ENCODE peak calls at places on chromosomes 12 and 14, in eight cellular contexts. F is lower lobe of right lung, R is fibroblast of the aortic adventitia, G is heart right ventricle, J is astrocyte of the spinal cord, N is tibial nerve, I is Peyer's patch, L is stomach. U is an unnamed sample.

GRCh38 chr12:52044284-52044983 is 6.8 kb upstream of the NR4A1 start:
- DNase-seq in J (peak), L (peak), G (peak), F (peak), N (peak), R (peak), I (no peak), U (no peak)

GRCh38 chr12:65155784-65156183 is 13.6 kb upstream of the LEMD3 start:
- DNase-seq in G (no peak), L (no peak), N (no peak), I (no peak), R (no peak), J (no peak), F (no peak), U (no peak)

GRCh38 chr14:90617942-90618341 is 198.3 kb downstream of the TTC7B start:
- DNase-seq in F (no peak), I (no peak), J (no peak), R (no peak), N (no peak), L (no peak), G (no peak), U (no peak)

GRCh38 chr12:117060236-117060926 is 38.8 kb downstream of the TESC start:
- DNase-seq in N (no peak), R (no peak), G (no peak), F (no peak), J (no peak), L (no peak), I (no peak), U (peak)

GRCh38 chr12:82426586-82426985 is 68.3 kb downstream of the METTL25 start:
- DNase-seq in J (no peak), I (no peak), L (no peak), G (no peak), R (no peak), F (no peak), N (no peak), U (no peak)

GRCh38 chr12:64236549-64236948 is 14.5 kb upstream of the KICS2 start:
- DNase-seq in R (peak), L (no peak), J (peak), I (no peak), G (no peak), N (no peak), F (no peak), U (no peak)

GRCh38 chr12:123032736-123033391 is 52.4 kb downstream of the ARL6IP4 start:
- DNase-seq in N (no peak), R (no peak), L (no peak), F (no peak), I (no peak), J (no peak), G (no peak), U (no peak)

GRCh38 chr12:56931474-56931978 is 2.7 kb downstream of the SDR9C7 start:
- DNase-seq in F (no peak), G (no peak), J (peak), L (no peak), R (peak), N (no peak), I (no peak), U (peak)

GRCh38 chr12:116360579-116361403 is 83.3 kb upstream of the MED13L start:
- DNase-seq in G (no peak), R (no peak), F (no peak), I (peak), L (no peak), J (no peak), N (no peak), U (no peak)

GRCh38 chr14:63039800-63040380 is 5.4 kb downstream of the KCNH5 start:
- DNase-seq in L (no peak), J (peak), I (no peak), R (peak), N (no peak), G (no peak), F (no peak), U (no peak)

GRCh38 chr14:76780875-76781647 is 19.8 kb downstream of the VASH1 start:
- DNase-seq in G (peak), L (no peak), F (no peak), R (no peak), N (no peak), I (peak), J (no peak), U (no peak)

GRCh38 chr12:100799770-100800169 is 5.2 kb downstream of the ANO4 start:
- DNase-seq in R (no peak), G (no peak), N (no peak), L (no peak), I (no peak), F (no peak), J (no peak), U (no peak)

GRCh38 chr12:14310866-14311265 is 54.6 kb upstream of the ATF7IP start:
- DNase-seq in N (no peak), L (no peak), F (no peak), G (no peak), R (no peak), I (no peak), J (no peak), U (no peak)

GRCh38 chr12:53078425-53079225 is 565 bp downstream of the SPRYD3 start:
- DNase-seq in I (peak), G (no peak), J (no peak), L (peak), N (no peak), F (no peak), R (peak), U (no peak)

GRCh38 chr12:34033628-34034296 is 11.5 kb downstream of the ALG10 start:
- DNase-seq in F (no peak), J (peak), I (no peak), N (no peak), R (peak), L (no peak), G (no peak), U (no peak)

GRCh38 chr14:24283796-24284460 is 12.5 kb upstream of the RABGGTA start:
- DNase-seq in G (no peak), F (no peak), J (no peak), N (no peak), R (no peak), L (no peak), I (no peak), U (peak)

GRCh38 chr12:43221216-43221615 is 330.8 kb downstream of the ADAMTS20 start:
- DNase-seq in I (no peak), R (no peak), N (no peak), G (no peak), L (no peak), J (no peak), F (no peak), U (no peak)

GRCh38 chr14:23984891-23985607 is 3.7 kb upstream of the DHRS4L2 start:
- DNase-seq in I (no peak), R (peak), J (peak), G (no peak), L (peak), N (no peak), F (no peak), U (no peak)

GRCh38 chr14:92997343-92998061 is 74.6 kb downstream of the CHGA start:
- DNase-seq in J (no peak), L (no peak), G (no peak), N (no peak), I (no peak), R (no peak), F (no peak), U (no peak)

GRCh38 chr12:114668905-114669304 is 15.1 kb downstream of the TBX3 start:
- DNase-seq in G (no peak), L (no peak), R (no peak), J (peak), F (no peak), I (no peak), N (no peak), U (no peak)

GRCh38 chr14:44316647-44317432 is 190.2 kb downstream of the FSCB start:
- DNase-seq in F (no peak), L (no peak), N (no peak), G (no peak), R (peak), J (peak), I (no peak), U (no peak)

GRCh38 chr12:65189028-65189718 is 19.8 kb downstream of the LEMD3 start:
- DNase-seq in R (no peak), G (no peak), F (no peak), J (no peak), L (no peak), N (no peak), I (no peak), U (no peak)

GRCh38 chr12:69096669-69097364 is 142.6 kb upstream of the CPSF6 start:
- DNase-seq in F (no peak), N (no peak), R (peak), I (no peak), L (no peak), G (no peak), J (peak), U (no peak)

GRCh38 chr12:6646276-6647082 is 753 bp downstream of the ACRBP start:
- DNase-seq in L (no peak), I (no peak), N (no peak), F (no peak), J (no peak), G (no peak), R (no peak), U (no peak)

GRCh38 chr12:120842595-120842994 is 61.6 kb downstream of the SPPL3 start:
- DNase-seq in L (no peak), F (no peak), N (no peak), I (no peak), G (no peak), J (no peak), R (no peak), U (no peak)

GRCh38 chr12:74538491-74539258 is 1.0 kb downstream of the ATXN7L3B start:
- DNase-seq in L (no peak), F (no peak), I (peak), J (no peak), R (peak), N (no peak), G (no peak), U (no peak)

GRCh38 chr12:106133136-106134087 is 5.3 kb downstream of the NUAK1 start:
- DNase-seq in G (no peak), L (no peak), F (no peak), I (no peak), J (peak), R (no peak), N (no peak), U (no peak)
- H3K4me3 ChIP-seq in G (no peak), L (no peak), F (peak), I (no peak), J (no peak), R (no peak), N (no peak), U (no peak)

DNA sequence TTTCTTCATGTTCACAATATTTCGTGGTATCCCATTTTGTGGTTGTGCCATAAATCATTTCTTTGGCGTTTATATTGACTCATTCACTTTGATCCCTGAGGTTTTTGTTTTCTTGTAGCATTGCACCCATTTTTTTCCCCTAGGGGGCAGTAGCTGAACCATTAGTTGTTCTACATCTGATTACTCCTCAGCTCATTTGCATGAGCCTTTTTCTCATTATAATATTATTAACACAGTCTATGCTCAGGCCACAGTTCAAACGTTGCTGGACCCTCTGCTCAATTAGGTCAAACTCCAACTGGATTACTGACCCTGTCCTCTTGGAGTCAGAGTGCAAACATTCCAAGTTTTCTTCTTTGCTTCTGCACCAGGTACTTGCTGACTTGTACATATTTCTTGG is 475.4 kb upstream of the SEL1L start:
- DNase-seq in R (no peak), N (no peak), F (no peak), G (no peak), I (no peak), L (no peak), J (no peak), U (peak)
- TF ChIP-seq CTCF in R (no peak), N (peak), F (peak), G (no peak), I (no peak), L (no peak), J (no peak), U (peak)

GRCh38 chr14:94180655-94181271 is 6.6 kb downstream of the PPP4R4 start:
- DNase-seq in N (no peak), I (no peak), R (peak), J (peak), F (no peak), L (no peak), G (no peak), U (no peak)
- H3K4me3 ChIP-seq in N (no peak), I (peak), R (peak), J (no peak), F (peak), L (no peak), G (no peak), U (no peak)

GRCh38 chr14:69666112-69666511 is 54.7 kb downstream of the SUSD6 start:
- DNase-seq in R (peak), L (no peak), F (no peak), I (no peak), J (peak), N (no peak), G (no peak), U (no peak)
- TF ChIP-seq CTCF in R (no peak), L (no peak), F (no peak), I (no peak), J (no peak), N (no peak), G (no peak), U (no peak)

DNA sequence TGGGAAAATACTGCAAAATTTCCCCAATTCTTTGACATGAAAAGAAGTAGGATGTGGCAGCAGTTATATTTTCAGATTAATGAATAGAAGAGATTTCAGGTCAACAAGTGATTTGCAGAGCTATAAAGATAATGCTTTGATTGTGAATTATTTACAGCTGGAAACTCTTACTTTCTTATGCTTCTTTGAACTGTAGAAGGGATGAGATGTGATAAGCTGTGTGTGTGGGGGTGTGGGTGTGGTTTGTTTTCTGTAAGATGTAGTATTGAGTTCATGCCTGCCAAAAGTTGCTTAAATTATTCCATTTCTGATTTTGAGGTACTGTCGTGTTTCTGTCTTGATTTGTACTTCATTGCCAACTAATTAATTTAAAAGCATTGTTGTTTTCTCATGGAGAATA is 22.7 kb downstream of the AEBP2 start:
- DNase-seq in I (no peak), N (no peak), R (peak), F (no peak), G (no peak), J (no peak), L (no peak), U (no peak)
- H3K4me3 ChIP-seq in I (no peak), N (no peak), R (no peak), F (no peak), G (no peak), J (no peak), L (no peak), U (no peak)

DNA sequence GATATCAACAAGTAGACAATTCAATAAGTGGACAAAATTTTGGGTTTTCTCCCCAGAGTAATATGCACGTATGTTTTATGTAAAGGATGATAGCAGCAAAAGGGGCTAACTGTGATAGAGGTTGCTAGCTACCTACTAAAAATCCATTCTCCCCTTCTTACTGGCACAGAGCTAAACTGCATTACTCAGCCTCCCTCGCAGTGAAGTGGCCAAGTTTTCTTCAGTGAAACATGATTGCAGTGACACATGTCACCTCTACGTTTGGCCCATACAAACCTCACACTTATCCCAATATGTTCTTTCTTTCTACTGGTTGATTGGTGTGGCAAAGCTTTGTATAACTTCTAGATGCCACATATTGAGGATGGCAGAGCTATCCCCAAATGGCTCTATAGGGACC is 34.3 kb downstream of the GPR65 start:
- DNase-seq in F (no peak), L (no peak), I (no peak), J (no peak), G (no peak), N (no peak), R (no peak), U (no peak)
- TF ChIP-seq CTCF in F (no peak), L (no peak), I (no peak), J (no peak), G (no peak), N (no peak), R (no peak), U (no peak)

GRCh38 chr14:68449565-68450295 is 343.1 kb downstream of the ZFP36L1 start:
- DNase-seq in N (no peak), J (no peak), I (no peak), F (no peak), L (no peak), G (no peak), R (no peak), U (no peak)
- H3K4me3 ChIP-seq in N (no peak), J (no peak), I (no peak), F (no peak), L (no peak), G (no peak), R (no peak), U (no peak)

U was measured in WERI-Rb-1.